ENCODE peak calls at places on chromosome 1, in four cellular contexts. B is pancreas, W is mucosa of descending colon, N is MM.1S. U is an unnamed sample.

GRCh38 chr1:19430121-19431068 is 54.9 kb downstream of the CAPZB start:
- DNase-seq in B (no peak), W (peak), N (no peak), U (peak)

GRCh38 chr1:207309775-207310273 is 11.7 kb upstream of the CD55 start:
- DNase-seq in B (peak), W (no peak), N (no peak), U (peak)

GRCh38 chr1:30052178-30052577 is 671.2 kb downstream of the MATN1 start:
- DNase-seq in B (no peak), W (no peak), N (no peak), U (no peak)

GRCh38 chr1:63704443-63704842 is 69.4 kb upstream of the ROR1 start:
- DNase-seq in B (peak), W (no peak), N (no peak), U (peak)

GRCh38 chr1:221310180-221310579 is 430.9 kb downstream of the HLX start:
- DNase-seq in B (no peak), W (no peak), N (no peak), U (no peak)

GRCh38 chr1:164601399-164602141 is 42.6 kb downstream of the PBX1 start:
- DNase-seq in B (no peak), W (no peak), N (no peak), U (no peak)

GRCh38 chr1:103056423-103056822 is 51.9 kb downstream of the COL11A1 start:
- DNase-seq in B (no peak), W (no peak), N (no peak), U (no peak)

GRCh38 chr1:118147542-118147941 is 37.5 kb downstream of the SPAG17 start:
- DNase-seq in B (no peak), W (no peak), N (no peak), U (peak)

GRCh38 chr1:42938596-42939184 is 20.0 kb downstream of the SLC2A1 start:
- DNase-seq in B (no peak), W (no peak), N (no peak), U (no peak)

GRCh38 chr1:229371624-229372023 is 28.8 kb upstream of the CCSAP start:
- DNase-seq in B (no peak), W (no peak), N (no peak), U (peak)

GRCh38 chr1:52253421-52253820 is 111.5 kb downstream of the ZFYVE9 start:
- DNase-seq in B (no peak), W (no peak), N (no peak), U (no peak)

GRCh38 chr1:30748098-30748698 is 9.4 kb downstream of the LAPTM5 start:
- DNase-seq in B (no peak), W (no peak), N (peak), U (peak)

GRCh38 chr1:180310095-180310494 is 80.0 kb downstream of the LHX4 start:
- DNase-seq in B (no peak), W (no peak), N (no peak), U (peak)

GRCh38 chr1:183915634-183916510 is 111.0 kb downstream of the RGL1 start:
- DNase-seq in B (peak), W (no peak), N (peak), U (peak)

GRCh38 chr1:29793101-29793546 is 556.8 kb downstream of the PTPRU start:
- DNase-seq in B (peak), W (no peak), N (peak), U (peak)

GRCh38 chr1:223618680-223619079 is 46.8 kb downstream of the CAPN8 start:
- DNase-seq in B (no peak), W (no peak), N (no peak), U (no peak)

GRCh38 chr1:32724678-32725594 is 22.4 kb upstream of the SYNC start:
- DNase-seq in B (no peak), W (peak), N (peak), U (peak)

GRCh38 chr1:77385551-77385950 is 103.7 kb downstream of the AK5 start:
- DNase-seq in B (no peak), W (no peak), N (no peak), U (no peak)

GRCh38 chr1:67281246-67281645 is 26.4 kb upstream of the IL12RB2 start:
- DNase-seq in B (no peak), W (no peak), N (no peak), U (no peak)

GRCh38 chr1:155169541-155169940 is 3.6 kb downstream of the KRTCAP2 start:
- DNase-seq in B (no peak), W (no peak), N (no peak), U (no peak)

GRCh38 chr1:174768516-174768915 is 231.2 kb upstream of the CACYBP start:
- DNase-seq in B (no peak), W (no peak), N (no peak), U (no peak)

GRCh38 chr1:19817160-19817559 is 2.1 kb upstream of the RNF186 start:
- DNase-seq in B (no peak), W (no peak), N (no peak), U (no peak)

GRCh38 chr1:87783315-87783714 is 454.6 kb downstream of the LMO4 start:
- DNase-seq in B (no peak), W (no peak), N (no peak), U (no peak)

GRCh38 chr1:36083635-36084501 is at the start of gene TEKT2:
- DNase-seq in B (no peak), W (no peak), N (no peak), U (no peak)

GRCh38 chr1:59258412-59259032 is 38.4 kb upstream of the FGGY start:
- DNase-seq in B (no peak), W (no peak), N (no peak), U (peak)

GRCh38 chr1:178356299-178356698 is 140.5 kb downstream of the CLEC20A start:
- DNase-seq in B (no peak), W (no peak), N (no peak), U (no peak)

GRCh38 chr1:206735553-206736031 is 35.0 kb upstream of the IL19 start:
- DNase-seq in B (peak), W (no peak), N (no peak), U (no peak)

GRCh38 chr1:62175568-62176179 is 19.0 kb upstream of the L1TD1 start:
- DNase-seq in B (peak), W (no peak), N (peak), U (peak)

GRCh38 chr1:98157524-98158293 is 236.9 kb upstream of the DPYD start:
- DNase-seq in B (no peak), W (no peak), N (no peak), U (no peak)

GRCh38 chr1:241270016-241270415 is 87.0 kb downstream of the RGS7 start:
- DNase-seq in B (no peak), W (no peak), N (no peak), U (no peak)

GRCh38 chr1:78547081-78547480 is 56.3 kb downstream of the PTGFR start:
- DNase-seq in B (no peak), W (no peak), N (no peak), U (no peak)

GRCh38 chr1:22972760-22973159 is at the start of gene LACTBL1:
- DNase-seq in B (no peak), W (no peak), N (no peak), U (no peak)

GRCh38 chr1:218299416-218299815 is 14.3 kb downstream of the RRP15 start:
- DNase-seq in B (no peak), W (no peak), N (peak), U (peak)
- TF ChIP-seq CTCF in B (peak), W (no peak), N (peak), U (peak)

GRCh38 chr1:100482167-100482566 is 55.8 kb upstream of the GPR88 start:
- DNase-seq in B (no peak), W (no peak), N (no peak), U (no peak)

GRCh38 chr1:100481320-100481719 is 56.6 kb upstream of the GPR88 start:
- DNase-seq in B (no peak), W (no peak), N (no peak), U (no peak)

GRCh38 chr1:100483230-100483629 is 54.7 kb upstream of the GPR88 start:
- DNase-seq in B (no peak), W (no peak), N (no peak), U (no peak)

GRCh38 chr1:100479620-100480338 is 58.2 kb upstream of the GPR88 start:
- DNase-seq in B (no peak), W (no peak), N (no peak), U (no peak)

GRCh38 chr1:100482748-100483147 is 55.2 kb upstream of the GPR88 start:
- DNase-seq in B (no peak), W (no peak), N (no peak), U (no peak)
- TF ChIP-seq CTCF in B (no peak), W (no peak), N (no peak), U (no peak)

GRCh38 chr1:245277276-245277675 is 122.5 kb downstream of the KIF26B start:
- DNase-seq in B (no peak), W (no peak), N (no peak), U (no peak)
- TF ChIP-seq CTCF in B (peak), W (no peak), N (peak), U (no peak)

GRCh38 chr1:159825564-159825963 is 1.1 kb upstream of the SLAMF8 start:
- DNase-seq in B (no peak), W (no peak), N (no peak), U (no peak)

GRCh38 chr1:159817276-159818041 is 9.2 kb upstream of the SLAMF8 start:
- DNase-seq in B (no peak), W (no peak), N (peak), U (peak)

GRCh38 chr1:159826436-159827101 is at the start of gene SLAMF8:
- DNase-seq in B (peak), W (peak), N (no peak), U (no peak)

GRCh38 chr1:159823401-159823800 is 3.3 kb upstream of the SLAMF8 start:
- DNase-seq in B (no peak), W (no peak), N (no peak), U (no peak)

DNA sequence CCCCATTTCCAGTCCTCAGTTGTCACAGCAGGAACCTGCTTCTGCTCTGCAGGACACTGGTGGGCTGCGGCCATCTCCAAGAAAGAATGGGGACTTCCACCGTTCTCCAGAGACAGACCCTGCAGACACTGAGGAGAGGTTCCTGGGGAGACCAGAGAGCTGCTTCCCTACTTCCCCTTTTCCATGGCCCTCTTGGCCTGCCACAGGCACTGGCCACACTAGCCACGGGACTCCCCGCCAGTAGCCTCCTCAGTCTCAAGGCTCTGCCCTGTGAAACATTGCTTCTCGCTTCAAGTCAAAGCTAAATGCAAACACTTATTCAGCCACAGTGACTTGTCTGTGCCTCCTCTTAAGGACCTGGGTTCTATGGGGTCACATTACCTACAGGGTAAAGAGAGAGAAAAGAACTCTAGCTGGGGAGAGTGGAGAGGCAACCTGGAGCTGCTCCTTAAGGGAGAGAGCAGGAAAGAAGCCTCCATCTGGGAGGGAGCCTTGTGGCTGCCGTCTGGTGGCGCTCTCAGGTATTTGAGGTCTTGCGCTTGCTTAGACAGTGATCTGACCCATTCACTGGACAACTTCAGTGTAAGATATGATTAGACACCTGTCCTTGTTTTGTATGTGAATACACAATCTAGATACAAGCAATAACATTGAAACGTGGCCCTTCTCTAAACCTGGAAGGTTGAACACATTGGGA is 5.4 kb upstream of the SLAMF8 start:
- DNase-seq in B (no peak), W (no peak), N (no peak), U (peak)
- TF ChIP-seq CTCF in B (no peak), W (no peak), N (no peak), U (peak)

GRCh38 chr1:99858285-99858684 is 8.1 kb downstream of the AGL start:
- DNase-seq in B (no peak), W (no peak), N (no peak), U (no peak)
- TF ChIP-seq CTCF in B (no peak), W (no peak), N (no peak), U (no peak)

GRCh38 chr1:235613617-235614016 is 36.0 kb downstream of the GNG4 start:
- DNase-seq in B (no peak), W (no peak), N (no peak), U (peak)

GRCh38 chr1:235612761-235613160 is 36.8 kb downstream of the GNG4 start:
- DNase-seq in B (no peak), W (no peak), N (no peak), U (no peak)

GRCh38 chr1:235610157-235610556 is 39.4 kb downstream of the GNG4 start:
- DNase-seq in B (no peak), W (no peak), N (no peak), U (no peak)

GRCh38 chr1:235607284-235607683 is 42.3 kb downstream of the GNG4 start:
- DNase-seq in B (no peak), W (no peak), N (no peak), U (no peak)

GRCh38 chr1:235608278-235608677 is 41.3 kb downstream of the GNG4 start:
- DNase-seq in B (no peak), W (no peak), N (no peak), U (peak)
- TF ChIP-seq CTCF in B (no peak), W (no peak), N (no peak), U (no peak)

U was measured in epithelial cell of esophagus.